ENCODE peak calls at places on chromosome 19, in nine cellular contexts. V is bronchial epithelial cell; X is upper lobe of right lung; B is OCI-M1; Q is stimulated activated CD8-positive, alpha-beta memory T cell treated with anti-CD3 and anti-CD28 coated beads, Interleukin-2, amount 100 ng/mL, for 48 hours; K is NCI-H2029; O is effector CD4-positive, alpha-beta T cell; F is HuH-7; C is stromal cell of bone marrow. U is an unnamed sample.

GRCh38 chr19:5489511-5489910 is 34.3 kb downstream of the ZNRF4 start:
- DNase-seq in V (no peak), X (no peak), B (no peak), Q (no peak), K (no peak), O (no peak), F (no peak), C (no peak), U (no peak)

GRCh38 chr19:34430738-34431625 is 2.8 kb downstream of the UBA2 start:
- DNase-seq in V (peak), X (no peak), B (peak), Q (no peak), K (no peak), O (peak), F (peak), C (no peak), U (peak)

GRCh38 chr19:38307597-38307996 is 3.5 kb downstream of the C19orf33 start:
- DNase-seq in V (no peak), X (no peak), B (no peak), Q (no peak), K (no peak), O (no peak), F (no peak), C (no peak), U (no peak)

GRCh38 chr19:38842439-38843174 is 7.2 kb downstream of the HNRNPL start:
- DNase-seq in V (no peak), X (no peak), B (no peak), Q (peak), K (no peak), O (peak), F (no peak), C (no peak), U (peak)

GRCh38 chr19:56118666-56119584 is 2.2 kb downstream of the ZNF787 start:
- DNase-seq in V (no peak), X (no peak), B (peak), Q (no peak), K (no peak), O (no peak), F (no peak), C (no peak), U (no peak)

GRCh38 chr19:21568816-21569496 is 63.6 kb downstream of the ZNF429 start:
- DNase-seq in V (peak), X (peak), B (peak), Q (peak), K (peak), O (peak), F (peak), C (peak), U (peak)

GRCh38 chr19:30664358-30665058 is 292.3 kb downstream of the ZNF536 start:
- DNase-seq in V (no peak), X (no peak), B (peak), Q (no peak), K (no peak), O (no peak), F (no peak), C (no peak), U (no peak)

GRCh38 chr19:50377051-50377441 is 789 bp downstream of the NR1H2 start:
- DNase-seq in V (peak), X (peak), B (peak), Q (no peak), K (peak), O (peak), F (no peak), C (no peak), U (peak)

GRCh38 chr19:57363734-57364181 is 407 bp downstream of the TRAPPC2B start:
- DNase-seq in V (no peak), X (no peak), B (no peak), Q (no peak), K (no peak), O (no peak), F (peak), C (no peak), U (no peak)

GRCh38 chr19:1823539-1824251 is 11.6 kb upstream of the ATP8B3 start:
- DNase-seq in V (no peak), X (no peak), B (no peak), Q (no peak), K (no peak), O (no peak), F (no peak), C (no peak), U (no peak)

GRCh38 chr19:21323000-21323399 is 6.2 kb downstream of the ZNF708 start:
- DNase-seq in V (no peak), X (no peak), B (peak), Q (no peak), K (no peak), O (no peak), F (no peak), C (no peak), U (no peak)

GRCh38 chr19:49830766-49831165 is 12.7 kb downstream of the MED25 start:
- DNase-seq in V (no peak), X (no peak), B (no peak), Q (no peak), K (no peak), O (no peak), F (no peak), C (no peak), U (no peak)

GRCh38 chr19:29278716-29279115 is 65.8 kb upstream of the UQCRFS1 start:
- DNase-seq in V (no peak), X (peak), B (no peak), Q (no peak), K (no peak), O (no peak), F (no peak), C (no peak), U (no peak)

GRCh38 chr19:14959263-14959662 is 18.0 kb downstream of the OR7C2 start:
- DNase-seq in V (no peak), X (no peak), B (no peak), Q (no peak), K (no peak), O (no peak), F (no peak), C (no peak), U (no peak)

GRCh38 chr19:14467816-14468215 is 7.3 kb downstream of the PTGER1 start:
- DNase-seq in V (no peak), X (no peak), B (no peak), Q (no peak), K (no peak), O (no peak), F (no peak), C (no peak), U (no peak)

GRCh38 chr19:10419646-10420443 is 493 bp upstream of the PDE4A start:
- DNase-seq in V (no peak), X (no peak), B (peak), Q (peak), K (no peak), O (no peak), F (no peak), C (no peak), U (no peak)

GRCh38 chr19:19749332-19750130 is 16.6 kb upstream of the ZNF14 start:
- DNase-seq in V (no peak), X (no peak), B (no peak), Q (no peak), K (no peak), O (no peak), F (no peak), C (no peak), U (no peak)

GRCh38 chr19:39004403-39004802 is 27.9 kb downstream of the FBXO27 start:
- DNase-seq in V (no peak), X (no peak), B (peak), Q (no peak), K (no peak), O (no peak), F (no peak), C (no peak), U (no peak)

GRCh38 chr19:12913011-12913561 is 6.0 kb downstream of the SYCE2 start:
- DNase-seq in V (no peak), X (peak), B (no peak), Q (no peak), K (peak), O (no peak), F (no peak), C (no peak), U (no peak)

GRCh38 chr19:824885-825284 is 2.8 kb upstream of the AZU1 start:
- DNase-seq in V (no peak), X (peak), B (no peak), Q (no peak), K (no peak), O (no peak), F (no peak), C (no peak), U (no peak)

GRCh38 chr19:8615813-8616596 is 5.5 kb upstream of the ADAMTS10 start:
- DNase-seq in V (no peak), X (no peak), B (peak), Q (peak), K (no peak), O (peak), F (peak), C (no peak), U (peak)

GRCh38 chr19:3642987-3643386 is 16.4 kb upstream of the CACTIN start:
- DNase-seq in V (peak), X (no peak), B (no peak), Q (no peak), K (no peak), O (no peak), F (no peak), C (no peak), U (no peak)

GRCh38 chr19:50273821-50274220 is 55.4 kb downstream of the KCNC3 start:
- DNase-seq in V (no peak), X (no peak), B (no peak), Q (no peak), K (no peak), O (no peak), F (no peak), C (no peak), U (no peak)

GRCh38 chr19:7494416-7495098 is 5.7 kb upstream of the PEX11G start:
- DNase-seq in V (peak), X (no peak), B (no peak), Q (no peak), K (no peak), O (no peak), F (no peak), C (no peak), U (no peak)

GRCh38 chr19:38702278-38702677 is 42.0 kb downstream of the CAPN12 start:
- DNase-seq in V (no peak), X (no peak), B (no peak), Q (no peak), K (no peak), O (no peak), F (no peak), C (no peak), U (no peak)

GRCh38 chr19:12766051-12766521 is 9.3 kb downstream of the HOOK2 start:
- DNase-seq in V (no peak), X (peak), B (no peak), Q (peak), K (peak), O (no peak), F (peak), C (peak), U (no peak)

GRCh38 chr19:53157601-53158000 is 1.3 kb downstream of the ZNF347 start:
- DNase-seq in V (no peak), X (no peak), B (peak), Q (no peak), K (no peak), O (no peak), F (no peak), C (no peak), U (no peak)

GRCh38 chr19:36215276-36216171 is 618 bp downstream of the ZNF146 start:
- DNase-seq in V (peak), X (no peak), B (peak), Q (no peak), K (peak), O (no peak), F (no peak), C (peak), U (no peak)

GRCh38 chr19:56084835-56085536 is 36.1 kb downstream of the ZNF787 start:
- DNase-seq in V (no peak), X (peak), B (no peak), Q (no peak), K (no peak), O (no peak), F (no peak), C (no peak), U (no peak)

GRCh38 chr19:2148482-2149135 is 2.8 kb downstream of the AP3D1 start:
- DNase-seq in V (no peak), X (no peak), B (no peak), Q (no peak), K (no peak), O (no peak), F (no peak), C (no peak), U (no peak)

GRCh38 chr19:46715620-46716012 is 1.3 kb downstream of the PRKD2 start:
- DNase-seq in V (no peak), X (no peak), B (no peak), Q (no peak), K (no peak), O (no peak), F (no peak), C (no peak), U (no peak)

GRCh38 chr19:50772408-50773311 is 2.4 kb downstream of the GPR32 start:
- DNase-seq in V (no peak), X (no peak), B (peak), Q (no peak), K (no peak), O (no peak), F (no peak), C (no peak), U (no peak)

GRCh38 chr19:7705387-7706187 is 3.7 kb upstream of the FCER2 start:
- DNase-seq in V (no peak), X (peak), B (no peak), Q (peak), K (no peak), O (peak), F (no peak), C (no peak), U (peak)